ENCODE peak calls at places on chromosomes 6 and 20, in eight cellular contexts. G is neural progenitor cell, R is BJ, Y is GM23338, T is Karpas-422, B is GM06990, E is MM.1S, A is lower lobe of right lung. L is an unnamed sample.

GRCh38 chr6:35048631-35049083 is 92.5 kb downstream of the TCP11 start:
- DNase-seq in G (peak; percentile 49), R (no peak), Y (peak; percentile 56), T (no peak), B (peak; percentile 34), E (peak; percentile 87), A (no peak), L (peak; percentile 27)

GRCh38 chr20:10430000-10430466 is 4.0 kb downstream of the MKKS start:
- DNase-seq in G (no peak), R (no peak), Y (no peak), T (no peak), B (no peak), E (no peak), A (no peak), L (no peak)

GRCh38 chr6:115898246-115898645 is 162.4 kb downstream of the FRK start:
- DNase-seq in G (no peak), R (no peak), Y (no peak), T (no peak), B (no peak), E (no peak), A (no peak), L (no peak)

GRCh38 chr20:5933802-5934436 is 16.4 kb downstream of the TRMT6 start:
- DNase-seq in G (peak; percentile 18), R (no peak), Y (peak; percentile 53), T (peak; percentile 71), B (no peak), E (peak; percentile 20), A (no peak), L (no peak)

GRCh38 chr6:26607434-26608230 is 10.9 kb downstream of the ABT1 start:
- DNase-seq in G (peak; percentile 71), R (no peak), Y (peak; percentile 83), T (peak; percentile 87), B (peak; percentile 33), E (peak; percentile 82), A (no peak), L (peak; percentile 72)

GRCh38 chr20:54047741-54048140 is 22.7 kb downstream of the BCAS1 start:
- DNase-seq in G (no peak), R (no peak), Y (no peak), T (no peak), B (no peak), E (peak; percentile 16), A (no peak), L (no peak)

GRCh38 chr6:56444855-56445254 is 197.5 kb upstream of the COL21A1 start:
- DNase-seq in G (no peak), R (no peak), Y (no peak), T (no peak), B (no peak), E (no peak), A (no peak), L (no peak)

GRCh38 chr6:45445749-45446454 is 68.2 kb upstream of the SUPT3H start:
- DNase-seq in G (no peak), R (peak; percentile 98), Y (peak; percentile 55), T (no peak), B (no peak), E (no peak), A (peak; percentile 71), L (peak; percentile 87)

GRCh38 chr6:145148392-145149175 is 586.7 kb downstream of the EPM2A start:
- DNase-seq in G (no peak), R (peak; percentile 58), Y (peak; percentile 25), T (peak; percentile 46), B (no peak), E (peak; percentile 81), A (peak; percentile 56), L (peak; percentile 100)

GRCh38 chr6:32148722-32149576 is 2.8 kb downstream of the PRRT1 start:
- DNase-seq in G (peak; percentile 70), R (no peak), Y (peak; percentile 96), T (peak; percentile 44), B (no peak), E (no peak), A (peak; percentile 74), L (no peak)

GRCh38 chr20:57467742-57468141 is 57.2 kb downstream of the CTCFL start:
- DNase-seq in G (peak; percentile 13), R (no peak), Y (peak; percentile 33), T (no peak), B (no peak), E (no peak), A (peak; percentile 18), L (no peak)
- H3K36me3 ChIP-seq in G (no peaks in the 10 kb centered on the region), R (no peaks in the 10 kb centered on the region), Y (no peaks in the 10 kb centered on the region), T (no peaks in the 10 kb centered on the region), B (no peaks in the 10 kb centered on the region), E (no peaks in the 10 kb centered on the region), A (no peaks in the 10 kb centered on the region), L (no peaks in the 10 kb centered on the region)

GRCh38 chr6:43219814-43220213 is 9.5 kb downstream of the DNPH1 start:
- DNase-seq in G (no peak), R (no peak), Y (no peak), T (no peak), B (no peak), E (no peak), A (no peak), L (no peak)
- H3K36me3 ChIP-seq in G (no peaks in the 10 kb centered on the region), R (peaks cover 20% of the 10 kb centered on the region), Y (no peaks in the 10 kb centered on the region), T (peaks cover 14% of the 10 kb centered on the region), B (peaks cover 42% of the 10 kb centered on the region), E (no peaks in the 10 kb centered on the region), A (peaks cover 63% of the 10 kb centered on the region), L (peaks cover 43% of the 10 kb centered on the region)

DNA sequence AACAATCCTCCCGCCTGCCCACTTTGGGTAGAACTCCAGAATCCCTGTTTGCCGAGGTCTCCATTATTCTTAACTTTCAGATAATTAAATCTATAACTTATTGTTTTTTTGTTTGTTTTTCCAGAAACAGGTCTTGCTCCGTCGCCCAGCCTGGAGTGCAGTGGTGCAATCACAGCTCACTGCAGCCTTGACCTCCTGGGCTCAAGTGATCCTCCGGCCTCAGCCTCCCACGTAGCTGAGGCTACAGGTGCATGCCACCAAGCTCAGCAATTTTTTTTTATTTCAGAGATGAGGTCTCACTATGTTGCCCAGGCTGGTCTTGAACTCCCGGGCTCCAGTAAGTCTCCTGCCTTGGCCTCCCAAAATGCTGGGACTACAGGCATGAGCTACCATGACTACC is 28.8 kb downstream of the ZMYND8 start:
- DNase-seq in G (no peak), R (no peak), Y (no peak), T (no peak), B (no peak), E (no peak), A (no peak), L (no peak)
- H3K36me3 ChIP-seq in G (no peaks in the 10 kb centered on the region), R (peaks cover 3% of the 10 kb centered on the region), Y (peaks cover 8% of the 10 kb centered on the region), T (peaks cover 37% of the 10 kb centered on the region), B (peaks cover 11% of the 10 kb centered on the region), E (peaks cover 5% of the 10 kb centered on the region), A (peaks cover 9% of the 10 kb centered on the region), L (no peaks in the 10 kb centered on the region)

GRCh38 chr6:157203312-157203744 is 120.0 kb downstream of the TMEM242 start:
- DNase-seq in G (no peak), R (no peak), Y (no peak), T (no peak), B (no peak), E (no peak), A (no peak), L (no peak)
- H3K36me3 ChIP-seq in G (peaks cover 4% of the 10 kb centered on the region), R (peaks cover 24% of the 10 kb centered on the region), Y (peaks cover 22% of the 10 kb centered on the region), T (peaks cover 52% of the 10 kb centered on the region), B (peaks cover 32% of the 10 kb centered on the region), E (no peaks in the 10 kb centered on the region), A (peaks cover 98% of the 10 kb centered on the region), L (peaks cover 48% of the 10 kb centered on the region)

GRCh38 chr6:12173670-12174069 is 116.5 kb upstream of the EDN1 start:
- DNase-seq in G (peak; percentile 68), R (no peak), Y (peak; percentile 27), T (no peak), B (no peak), E (no peak), A (no peak), L (peak; percentile 41)

GRCh38 chr6:12172572-12172971 is 117.6 kb upstream of the EDN1 start:
- DNase-seq in G (no peak), R (no peak), Y (no peak), T (no peak), B (no peak), E (no peak), A (no peak), L (no peak)

GRCh38 chr6:12171735-12172134 is 118.4 kb upstream of the EDN1 start:
- DNase-seq in G (no peak), R (no peak), Y (no peak), T (no peak), B (no peak), E (no peak), A (no peak), L (no peak)

GRCh38 chr6:12169377-12169776 is 120.8 kb upstream of the EDN1 start:
- DNase-seq in G (no peak), R (no peak), Y (no peak), T (no peak), B (no peak), E (no peak), A (no peak), L (no peak)

DNA sequence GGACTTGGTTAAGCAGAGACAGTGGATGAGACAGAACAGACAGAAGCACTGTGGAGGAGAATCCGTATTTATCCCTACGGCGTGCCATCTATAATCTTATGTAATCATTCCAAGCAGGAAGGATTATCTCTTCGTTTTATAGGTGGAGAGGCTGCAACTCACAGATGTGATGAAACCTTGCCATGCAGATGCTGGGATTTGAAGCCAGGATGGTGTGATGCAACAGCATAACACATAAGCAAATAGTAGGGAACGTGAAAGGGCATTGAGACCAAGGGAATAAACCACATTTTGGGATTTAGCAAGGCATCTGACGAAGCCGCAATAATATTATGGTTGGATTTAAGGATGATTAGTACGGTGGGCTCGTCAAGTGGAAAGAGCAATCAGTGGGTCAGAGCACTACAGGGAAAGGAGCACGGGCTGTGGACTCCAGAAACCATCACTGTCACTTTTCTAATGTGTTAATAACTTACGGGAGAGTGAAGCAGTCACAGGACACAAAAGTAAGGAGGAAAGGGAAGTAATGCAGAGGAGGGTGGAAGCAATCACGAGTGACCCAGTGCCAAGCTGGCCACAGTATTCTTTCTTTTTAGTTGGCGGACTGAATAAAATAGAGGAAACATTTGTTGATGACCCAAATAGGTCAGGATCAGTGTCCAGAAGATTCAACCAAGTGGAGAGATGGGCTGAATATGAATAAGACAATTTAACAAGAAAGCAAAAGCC is 119.6 kb upstream of the EDN1 start:
- DNase-seq in G (no peak), R (no peak), Y (no peak), T (no peak), B (no peak), E (no peak), A (no peak), L (no peak)
- H3K36me3 ChIP-seq in G (no peaks in the 10 kb centered on the region), R (no peaks in the 10 kb centered on the region), Y (no peaks in the 10 kb centered on the region), T (no peaks in the 10 kb centered on the region), B (no peaks in the 10 kb centered on the region), E (no peaks in the 10 kb centered on the region), A (no peaks in the 10 kb centered on the region), L (no peaks in the 10 kb centered on the region)

GRCh38 chr20:45060341-45060740 is 40.6 kb downstream of the KCNS1 start:
- DNase-seq in G (no peak), R (no peak), Y (no peak), T (no peak), B (no peak), E (no peak), A (no peak), L (no peak)
- H3K36me3 ChIP-seq in G (no peaks in the 10 kb centered on the region), R (peaks cover 2% of the 10 kb centered on the region), Y (no peaks in the 10 kb centered on the region), T (peaks cover 40% of the 10 kb centered on the region), B (peaks cover 6% of the 10 kb centered on the region), E (peaks cover 15% of the 10 kb centered on the region), A (peaks cover 15% of the 10 kb centered on the region), L (peaks cover 4% of the 10 kb centered on the region)

GRCh38 chr6:152472325-152472724 is 164.8 kb downstream of the SYNE1 start:
- DNase-seq in G (no peak), R (no peak), Y (no peak), T (no peak), B (no peak), E (no peak), A (no peak), L (no peak)

GRCh38 chr6:152474341-152474740 is 162.8 kb downstream of the SYNE1 start:
- DNase-seq in G (no peak), R (no peak), Y (no peak), T (no peak), B (no peak), E (no peak), A (no peak), L (no peak)

GRCh38 chr6:152471459-152472070 is 165.6 kb downstream of the SYNE1 start:
- DNase-seq in G (no peak), R (no peak), Y (no peak), T (no peak), B (no peak), E (no peak), A (no peak), L (no peak)
- H3K36me3 ChIP-seq in G (no peaks in the 10 kb centered on the region), R (no peaks in the 10 kb centered on the region), Y (no peaks in the 10 kb centered on the region), T (no peaks in the 10 kb centered on the region), B (no peaks in the 10 kb centered on the region), E (no peaks in the 10 kb centered on the region), A (no peaks in the 10 kb centered on the region), L (no peaks in the 10 kb centered on the region)

L was measured in trophoblast cell.